ENCODE peak calls at places on chromosomes 6 and 20, in five cellular contexts. C, F, X, B and H are unnamed samples.

GRCh38 chr6:4586469-4586859 is 189.7 kb upstream of the CDYL start:
- DNase-seq in C (no peak), X (no peak), F (no peak), B (no peak), H (no peak)

GRCh38 chr6:17998003-17998402 is 10.6 kb upstream of the KIF13A start:
- DNase-seq in B (no peak), F (no peak), X (no peak), C (no peak), H (no peak)

GRCh38 chr6:45663181-45664180 is 285.7 kb upstream of the SUPT3H start:
- DNase-seq in B (peak), C (peak), X (no peak), F (no peak), H (peak)

GRCh38 chr20:50646483-50646996 is 44.8 kb downstream of the RIPOR3 start:
- DNase-seq in F (no peak), B (no peak), C (no peak), X (no peak), H (no peak)

GRCh38 chr6:146770965-146771735 is 172.4 kb downstream of the ADGB start:
- DNase-seq in B (no peak), C (peak), F (peak), X (no peak), H (no peak)

GRCh38 chr6:35428421-35429149 is 23.6 kb upstream of the FANCE start:
- DNase-seq in F (no peak), B (no peak), X (no peak), C (no peak), H (no peak)

GRCh38 chr20:51525241-51526104 is 17.0 kb downstream of the NFATC2 start:
- DNase-seq in F (no peak), B (no peak), C (peak), X (peak), H (no peak)

GRCh38 chr6:24453921-24454320 is 35.5 kb downstream of the GPLD1 start:
- DNase-seq in B (no peak), F (no peak), X (no peak), C (no peak), H (no peak)

GRCh38 chr6:14695579-14695978 is 550.3 kb upstream of the JARID2 start:
- DNase-seq in F (no peak), X (no peak), C (no peak), B (no peak), H (no peak)

GRCh38 chr6:10487668-10488327 is 33.4 kb upstream of the GCNT2 start:
- DNase-seq in C (peak), B (peak), F (peak), X (no peak), H (no peak)

GRCh38 chr6:93972791-93973190 is 553.4 kb upstream of the EPHA7 start:
- DNase-seq in X (no peak), C (no peak), B (no peak), F (no peak), H (no peak)

DNA sequence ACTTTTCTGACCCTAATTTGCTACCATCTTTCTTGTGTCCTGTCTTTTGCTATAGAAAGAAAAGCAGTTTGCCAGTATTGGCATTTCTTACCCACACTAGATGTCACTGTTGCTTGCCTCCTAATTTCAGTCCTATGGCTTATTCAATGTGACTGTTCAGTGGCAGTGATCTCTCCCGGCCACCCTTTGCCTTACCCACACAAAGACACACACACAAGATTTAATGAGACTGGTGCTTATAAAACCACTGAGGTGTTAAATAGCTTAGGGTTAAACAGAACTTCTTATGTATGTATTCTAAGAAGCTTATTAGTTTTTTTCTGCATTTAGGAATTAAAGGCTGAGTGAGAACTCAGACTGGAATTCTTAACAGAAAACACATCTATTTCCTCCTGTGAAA is 233.6 kb upstream of the ASCC3 start:
- DNase-seq in X (peak), F (no peak), C (peak), B (no peak), H (peak)
- TF ChIP-seq CTCF in X (peak), F (peak), C (no peak), B (no peak), H (peak)

GRCh38 chr6:77492529-77492928 is 29.2 kb upstream of the HTR1B start:
- DNase-seq in F (no peak), X (no peak), B (no peak), C (no peak), H (no peak)

DNA sequence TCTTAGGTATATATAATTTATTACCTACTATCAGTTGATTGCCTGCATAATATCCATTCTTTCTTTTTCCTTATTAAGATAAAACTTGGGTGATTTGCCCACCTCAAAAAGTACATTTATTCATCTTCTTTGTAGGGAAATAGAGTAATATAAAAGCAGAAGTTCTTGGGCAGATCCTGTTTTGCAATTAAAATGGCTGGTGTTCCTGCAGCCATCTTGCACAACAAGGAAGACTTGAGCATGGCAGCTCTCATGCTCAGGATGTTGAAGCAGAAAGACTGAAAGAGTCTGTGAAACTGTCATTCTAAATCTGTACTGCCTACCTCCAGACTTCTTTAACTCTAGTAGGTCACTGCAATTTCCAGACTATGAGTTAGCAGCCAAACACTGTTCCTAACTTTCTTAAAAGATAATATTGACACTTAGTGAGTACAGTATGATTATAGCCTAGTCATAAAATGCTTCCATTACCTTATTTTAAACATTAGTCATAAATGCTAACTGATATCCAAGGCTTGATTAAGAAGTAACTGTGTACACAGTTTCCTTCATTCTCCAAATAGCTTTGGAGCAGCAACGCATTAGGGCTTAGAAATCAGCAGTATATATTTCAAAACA is 24.6 kb upstream of the HTR1B start:
- DNase-seq in B (no peak), F (no peak), X (no peak), C (no peak), H (no peak)
- TF ChIP-seq CTCF in B (no peak), F (no peak), X (no peak), C (no peak), H (no peak)

DNA sequence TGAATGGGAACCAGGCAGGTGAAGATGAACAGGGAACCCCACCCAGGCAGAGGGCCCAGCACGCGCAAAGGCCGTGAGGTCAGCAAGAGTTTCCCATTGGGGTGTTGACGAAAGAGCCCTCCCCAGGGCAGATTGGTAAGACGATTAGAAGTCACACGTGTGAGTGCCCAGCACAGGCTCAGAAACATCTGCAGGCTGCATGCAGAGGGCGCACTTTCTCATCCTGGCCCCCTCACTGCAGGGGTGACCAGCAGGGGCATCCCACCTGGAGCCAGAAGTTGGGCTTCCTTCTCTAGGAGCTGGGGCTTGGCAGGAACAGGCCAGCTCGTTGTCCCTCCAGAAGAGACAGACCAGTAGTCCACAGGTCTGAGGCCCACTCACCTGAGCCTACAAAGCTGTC is 38.4 kb downstream of the VSTM2L start:
- DNase-seq in B (peak), F (peak), X (no peak), C (peak), H (no peak)
- TF ChIP-seq CTCF in B (peak), F (no peak), X (no peak), C (peak), H (peak)

GRCh38 chr6:2938632-2939083 is 32.7 kb downstream of the SERPINB6 start:
- DNase-seq in B (no peak), C (no peak), X (no peak), F (peak), H (no peak)
- TF ChIP-seq CTCF in B (peak), C (no peak), X (no peak), F (no peak), H (no peak)

GRCh38 chr20:62899633-62900051 is 26.7 kb downstream of the DIDO1 start:
- DNase-seq in F (no peak), B (no peak), C (no peak), X (no peak), H (no peak)
- TF ChIP-seq CTCF in F (no peak), B (no peak), C (no peak), X (no peak), H (no peak)

GRCh38 chr6:38702471-38703397 is at the start of gene GLO1:
- DNase-seq in F (peak), C (peak), B (peak), X (peak), H (peak)
- TF ChIP-seq CTCF in F (no peak), C (no peak), B (no peak), X (no peak), H (no peak)

GRCh38 chr20:44702776-44703175 is 12.4 kb upstream of the CCN5 start:
- DNase-seq in B (no peak), X (peak), F (peak), C (no peak), H (no peak)

GRCh38 chr20:44703956-44704488 is 11.1 kb upstream of the CCN5 start:
- DNase-seq in F (no peak), C (no peak), B (no peak), X (no peak), H (no peak)

GRCh38 chr20:44704551-44704971 is 10.6 kb upstream of the CCN5 start:
- DNase-seq in C (no peak), B (no peak), X (no peak), F (no peak), H (no peak)

GRCh38 chr20:44701889-44702288 is 13.3 kb upstream of the CCN5 start:
- DNase-seq in C (no peak), X (no peak), B (no peak), F (no peak), H (no peak)

DNA sequence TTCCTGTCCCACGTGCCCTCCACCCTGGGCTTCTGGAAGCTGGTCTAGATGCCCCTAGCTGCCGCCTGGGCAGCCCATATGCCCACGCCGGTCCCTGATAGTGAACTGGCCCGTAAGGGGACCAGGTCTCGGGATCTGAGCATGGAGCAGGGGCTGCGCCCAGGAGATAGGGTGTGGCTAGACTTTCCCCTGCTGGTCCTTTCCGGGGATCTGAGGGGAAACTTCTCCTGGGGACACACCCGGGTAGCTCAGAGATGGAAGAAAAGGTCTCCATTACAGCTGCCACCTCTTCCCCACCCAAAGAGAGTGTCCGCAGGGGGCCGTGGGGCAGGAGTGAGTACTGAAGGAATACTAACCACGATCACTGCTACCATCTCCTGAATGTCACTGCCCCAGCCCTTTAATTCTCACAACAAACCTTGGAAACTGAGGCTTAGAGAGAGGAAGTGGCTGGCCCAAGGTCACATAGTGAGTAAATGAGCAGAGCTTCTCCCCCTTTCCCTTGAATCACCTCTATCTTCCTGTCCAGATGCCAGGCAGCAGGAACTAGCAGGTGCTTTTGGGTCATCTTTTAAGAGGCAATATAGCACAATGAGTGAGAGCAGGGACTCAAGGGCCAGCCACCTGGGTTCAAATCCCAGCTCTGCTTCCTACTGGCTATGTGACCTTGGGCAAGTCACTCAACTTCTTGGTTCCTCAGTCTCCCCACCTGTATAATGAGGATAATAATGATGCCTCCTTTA is 11.8 kb upstream of the CCN5 start:
- DNase-seq in X (no peak), C (no peak), B (no peak), F (no peak), H (no peak)
- TF ChIP-seq CTCF in X (no peak), C (no peak), B (no peak), F (no peak), H (no peak)

DNA sequence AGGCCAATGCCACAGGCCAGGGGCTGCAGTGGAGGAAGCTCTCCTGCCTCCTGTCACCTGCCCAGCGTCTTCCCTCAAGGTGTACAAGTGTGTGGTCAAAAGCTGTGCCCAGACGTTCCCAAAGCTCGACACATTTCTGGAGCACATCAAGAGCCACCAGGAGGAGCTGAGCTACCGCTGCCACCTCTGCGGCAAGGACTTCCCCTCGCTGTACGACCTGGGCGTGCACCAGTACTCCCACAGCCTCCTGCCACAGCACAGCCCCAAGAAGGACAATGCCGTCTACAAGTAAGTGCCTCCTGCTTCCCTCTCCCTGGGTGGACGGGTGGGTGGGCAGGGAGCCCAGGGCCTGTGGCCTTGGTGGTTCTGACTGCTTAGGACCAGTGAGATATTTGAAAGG is 38.2 kb downstream of the ZNF341 start:
- DNase-seq in C (no peak), X (peak), F (no peak), B (no peak), H (no peak)
- TF ChIP-seq CTCF in C (no peak), X (no peak), F (no peak), B (no peak), H (no peak)

GRCh38 chr20:57581202-57582028 is 20.5 kb downstream of the PCK1 start:
- DNase-seq in B (no peak), F (no peak), C (no peak), X (no peak), H (no peak)
- TF ChIP-seq CTCF in B (no peak), F (no peak), C (no peak), X (no peak), H (no peak)